ENCODE peak calls at places on chromosomes 2 and 18, in nine cellular contexts. U is H54; N is NCI-H1930; E is retina; L is activated naive CD8-positive, alpha-beta T cell treated with anti-CD3 and anti-CD28 coated beads, Interleukin-2, amount 50 U/mL, for 24 hours; F is stimulated activated CD8-positive, alpha-beta memory T cell treated with anti-CD3 and anti-CD28 coated beads, Interleukin-15, amount 100 ng/mL, for 24 hours; T is astrocyte of the spinal cord; S is activated naive CD4-positive, alpha-beta T cell treated with Interleukin-2 at 50 U/mL for 16 hours; H is CD8-positive, alpha-beta memory T cell. V is an unnamed sample.

GRCh38 chr2:15588329-15588919 is 3.2 kb upstream of the DDX1 start:
- DNase-seq in U (peak), N (peak), E (peak), L (peak), F (no peak), T (peak), S (peak), H (no peak), V (no peak)

GRCh38 chr2:115650827-115651226 is 1208.4 kb downstream of the DPP10 start:
- DNase-seq in U (no peak), N (no peak), E (no peak), L (no peak), F (no peak), T (no peak), S (no peak), H (no peak), V (no peak)

GRCh38 chr18:78542204-78542603 is 437.4 kb upstream of the SALL3 start:
- DNase-seq in U (no peak), N (no peak), E (no peak), L (no peak), F (no peak), T (no peak), S (no peak), H (no peak), V (no peak)

GRCh38 chr18:61785588-61785987 is 107.2 kb downstream of the RNF152 start:
- DNase-seq in U (no peak), N (no peak), E (no peak), L (no peak), F (no peak), T (no peak), S (no peak), H (no peak), V (no peak)

GRCh38 chr2:181114021-181114420 is 133.6 kb downstream of the UBE2E3 start:
- DNase-seq in U (no peak), N (no peak), E (no peak), L (no peak), F (no peak), T (no peak), S (no peak), H (no peak), V (no peak)

GRCh38 chr2:216645636-216645950 is 12.4 kb downstream of the IGFBP2 start:
- DNase-seq in U (no peak), N (no peak), E (no peak), L (no peak), F (no peak), T (no peak), S (no peak), H (no peak), V (no peak)

GRCh38 chr2:144071461-144071860 is 448.5 kb downstream of the ZEB2 start:
- DNase-seq in U (no peak), N (no peak), E (no peak), L (no peak), F (no peak), T (peak), S (no peak), H (no peak), V (no peak)

GRCh38 chr2:209473930-209474419 is 50.1 kb downstream of the MAP2 start:
- DNase-seq in U (no peak), N (no peak), E (no peak), L (no peak), F (no peak), T (peak), S (no peak), H (no peak), V (no peak)

GRCh38 chr2:135633582-135633981 is 102.3 kb downstream of the R3HDM1 start:
- DNase-seq in U (no peak), N (no peak), E (no peak), L (no peak), F (no peak), T (no peak), S (no peak), H (no peak), V (no peak)

GRCh38 chr18:58309610-58310239 is 265.7 kb downstream of the NEDD4L start:
- DNase-seq in U (no peak), N (no peak), E (no peak), L (no peak), F (no peak), T (no peak), S (no peak), H (no peak), V (no peak)

GRCh38 chr18:7908686-7909299 is 341.7 kb downstream of the PTPRM start:
- DNase-seq in U (no peak), N (peak), E (no peak), L (no peak), F (no peak), T (no peak), S (no peak), H (no peak), V (peak)

GRCh38 chr2:137942037-137942784 is 22.1 kb upstream of the HNMT start:
- DNase-seq in U (no peak), N (peak), E (no peak), L (no peak), F (no peak), T (no peak), S (no peak), H (no peak), V (no peak)

GRCh38 chr2:224869601-224870000 is 153.4 kb upstream of the CCDC195 start:
- DNase-seq in U (no peak), N (no peak), E (no peak), L (no peak), F (no peak), T (peak), S (no peak), H (no peak), V (no peak)

GRCh38 chr2:120442923-120443571 is 97.1 kb downstream of the INHBB start:
- DNase-seq in U (no peak), N (peak), E (peak), L (peak), F (no peak), T (no peak), S (no peak), H (no peak), V (no peak)

V was measured in NCI-H1417 treated with DMSO at 0.1 percent for 48 hours.